ENCODE peak calls at places on chromosomes 6 and 20, in nine cellular contexts. O is fibroblast of the aortic adventitia; T is stimulated activated CD4-positive, alpha-beta T cell treated with anti-CD3 and anti-CD28 coated beads, Interleukin-15, amount 100 ng/mL, for 24 hours; M is effector memory CD4-positive, alpha-beta T cell; R is posterior cingulate gyrus; G is NCI-H524 treated with DMSO at 0.1 percent for 48 hours; P is dermis blood vessel endothelial cell; Z is NCI-H1417; L is endothelial cell. S is an unnamed sample.

GRCh38 chr6:131080084-131080483 is 17.0 kb upstream of the EPB41L2 start:
- DNase-seq in O (no peak), T (no peak), M (no peak), R (no peak), G (no peak), P (no peak), Z (no peak), L (no peak), S (no peak)

GRCh38 chr20:48703107-48703506 is 124.7 kb downstream of the PREX1 start:
- DNase-seq in O (no peak), T (no peak), M (no peak), R (no peak), G (no peak), P (no peak), Z (no peak), L (no peak), S (no peak)

GRCh38 chr6:169296170-169296569 is 42.5 kb upstream of the THBS2 start:
- DNase-seq in O (no peak), T (no peak), M (no peak), R (no peak), G (no peak), P (no peak), Z (no peak), L (no peak), S (no peak)

GRCh38 chr20:41632896-41633295 is 14.7 kb upstream of the CHD6 start:
- DNase-seq in O (peak; percentile 79), T (no peak), M (no peak), R (no peak), G (no peak), P (no peak), Z (no peak), L (no peak), S (no peak)

GRCh38 chr20:57991211-57991841 is 237.1 kb downstream of the ANKRD60 start:
- DNase-seq in O (peak; percentile 9), T (no peak), M (no peak), R (no peak), G (no peak), P (no peak), Z (no peak), L (no peak), S (no peak)

GRCh38 chr6:23713211-23713610 is 412.8 kb upstream of the NRSN1 start:
- DNase-seq in O (no peak), T (no peak), M (no peak), R (no peak), G (no peak), P (no peak), Z (no peak), L (no peak), S (no peak)

GRCh38 chr20:3686867-3687321 is 5.1 kb upstream of the ADAM33 start:
- DNase-seq in O (peak; percentile 97), T (no peak), M (no peak), R (peak; percentile 21), G (peak; percentile 8), P (no peak), Z (peak; percentile 64), L (no peak), S (no peak)

GRCh38 chr6:13987400-13987865 is 62.7 kb downstream of the RNF182 start:
- DNase-seq in O (no peak), T (no peak), M (no peak), R (no peak), G (no peak), P (no peak), Z (no peak), L (no peak), S (no peak)

GRCh38 chr6:39280247-39280731 is 33.9 kb downstream of the KCNK17 start:
- DNase-seq in O (no peak), T (no peak), M (no peak), R (no peak), G (no peak), P (peak; percentile 44), Z (no peak), L (no peak), S (no peak)

GRCh38 chr20:45109634-45110033 is 5.3 kb downstream of the WFDC5 start:
- DNase-seq in O (no peak), T (no peak), M (no peak), R (no peak), G (no peak), P (no peak), Z (no peak), L (no peak), S (no peak)

GRCh38 chr6:25637946-25638345 is 14.1 kb upstream of the SCGN start:
- DNase-seq in O (no peak), T (no peak), M (no peak), R (no peak), G (no peak), P (no peak), Z (peak; percentile 77), L (no peak), S (no peak)

GRCh38 chr6:56938634-56939294 is 16.1 kb upstream of the BEND6 start:
- DNase-seq in O (peak; percentile 100), T (peak; percentile 51), M (no peak), R (no peak), G (no peak), P (peak; percentile 60), Z (no peak), L (no peak), S (no peak)

GRCh38 chr6:56764081-56764566 is 121.4 kb upstream of the DST start:
- DNase-seq in O (peak; percentile 62), T (no peak), M (no peak), R (no peak), G (no peak), P (peak; percentile 66), Z (no peak), L (peak; percentile 21), S (peak; percentile 25)

GRCh38 chr20:3250091-3250504 is 11.1 kb upstream of the SLC4A11 start:
- DNase-seq in O (no peak), T (no peak), M (no peak), R (no peak), G (no peak), P (peak; percentile 52), Z (no peak), L (peak; percentile 66), S (no peak)

GRCh38 chr6:1143655-1144054 is 168.2 kb upstream of the FOXQ1 start:
- DNase-seq in O (no peak), T (no peak), M (no peak), R (no peak), G (no peak), P (no peak), Z (no peak), L (no peak), S (no peak)

GRCh38 chr6:99905209-99906106 is 88.6 kb downstream of the MCHR2 start:
- DNase-seq in O (peak; percentile 52), T (no peak), M (no peak), R (no peak), G (peak; percentile 20), P (peak; percentile 63), Z (peak; percentile 21), L (peak; percentile 15), S (no peak)

GRCh38 chr6:28615955-28616747 is 90.5 kb downstream of the GPX5 start:
- DNase-seq in O (no peak), T (peak; percentile 8), M (no peak), R (no peak), G (no peak), P (no peak), Z (no peak), L (no peak), S (no peak)

GRCh38 chr20:25987073-25987927 is 290.6 kb upstream of the ZNF337 start:
- DNase-seq in O (peak; percentile 24), T (peak; percentile 68), M (peak; percentile 28), R (peak; percentile 33), G (peak; percentile 12), P (peak; percentile 57), Z (peak; percentile 12), L (peak; percentile 53), S (peak; percentile 24)

GRCh38 chr6:160088069-160088773 is 33.4 kb upstream of the SLC22A1 start:
- DNase-seq in O (peak; percentile 91), T (peak; percentile 13), M (no peak), R (peak; percentile 21), G (no peak), P (peak; percentile 71), Z (no peak), L (peak; percentile 55), S (no peak)

S was measured in C1 segment of cervical spinal cord.